ENCODE peak calls at places on chromosome 5, in ten cellular contexts. A is GM03348; H is cardiac muscle cell; K is stimulated activated CD4-positive, alpha-beta T cell treated with anti-CD3 and anti-CD28 coated beads, TNF-alpha, amount 100 ng/mL, for 48 hours; E is tibial artery; W is KG1; B is GM20000; F is activated T-helper 1 cell treated with anti-CD3 and anti-CD28 coated beads, Interleukin-2, amount 50 U/mL, for 16 hours; S is mucosa of gallbladder; D is RPMI7951. L is an unnamed sample.

GRCh38 chr5:122705876-122706275 is 69.0 kb upstream of the SNX2 start:
- DNase-seq in A (no peak), H (peak), K (no peak), E (no peak), W (no peak), B (no peak), F (no peak), S (no peak), D (no peak), L (no peak)

GRCh38 chr5:16727937-16728336 is 111.1 kb upstream of the RETREG1 start:
- DNase-seq in A (no peak), H (no peak), K (no peak), E (peak), W (no peak), B (no peak), F (no peak), S (no peak), D (no peak), L (no peak)

GRCh38 chr5:168364151-168364661 is 72.8 kb downstream of the WWC1 start:
- DNase-seq in A (peak), H (no peak), K (no peak), E (no peak), W (no peak), B (no peak), F (no peak), S (no peak), D (peak), L (no peak)

GRCh38 chr5:147578228-147579024 is 68.6 kb upstream of the DPYSL3 start:
- DNase-seq in A (peak), H (peak), K (no peak), E (no peak), W (no peak), B (peak), F (no peak), S (no peak), D (peak), L (no peak)

GRCh38 chr5:179194201-179194910 is 134.2 kb downstream of the ZNF354C start:
- DNase-seq in A (no peak), H (no peak), K (no peak), E (no peak), W (no peak), B (no peak), F (no peak), S (no peak), D (no peak), L (no peak)

GRCh38 chr5:177133119-177133844 is at the start of gene NSD1:
- DNase-seq in A (peak), H (peak), K (peak), E (peak), W (peak), B (peak), F (peak), S (peak), D (peak), L (peak)

GRCh38 chr5:132662925-132663770 is 5.2 kb downstream of the IL13 start:
- DNase-seq in A (peak), H (peak), K (peak), E (no peak), W (no peak), B (peak), F (no peak), S (no peak), D (no peak), L (no peak)

GRCh38 chr5:68272289-68272688 is 56.7 kb downstream of the PIK3R1 start:
- DNase-seq in A (no peak), H (peak), K (no peak), E (no peak), W (no peak), B (no peak), F (no peak), S (no peak), D (no peak), L (no peak)

GRCh38 chr5:111742595-111742994 is 14.4 kb downstream of the NREP start:
- DNase-seq in A (peak), H (peak), K (no peak), E (no peak), W (no peak), B (no peak), F (no peak), S (no peak), D (peak), L (no peak)

GRCh38 chr5:148858106-148858505 is 31.7 kb downstream of the ADRB2 start:
- DNase-seq in A (peak), H (no peak), K (no peak), E (no peak), W (no peak), B (no peak), F (no peak), S (no peak), D (no peak), L (no peak)

GRCh38 chr5:55051357-55051756 is 27.3 kb downstream of the GZMK start:
- DNase-seq in A (no peak), H (no peak), K (no peak), E (no peak), W (no peak), B (no peak), F (no peak), S (no peak), D (no peak), L (no peak)

GRCh38 chr5:174315871-174316270 is 270.4 kb downstream of the NSG2 start:
- DNase-seq in A (no peak), H (no peak), K (no peak), E (no peak), W (no peak), B (no peak), F (no peak), S (no peak), D (no peak), L (no peak)

GRCh38 chr5:3432135-3432534 is 163.5 kb upstream of the IRX1 start:
- DNase-seq in A (no peak), H (no peak), K (no peak), E (no peak), W (no peak), B (no peak), F (no peak), S (no peak), D (no peak), L (no peak)

GRCh38 chr5:41339339-41339738 is 126.0 kb upstream of the C6 start:
- DNase-seq in A (no peak), H (no peak), K (no peak), E (no peak), W (no peak), B (no peak), F (no peak), S (no peak), D (no peak), L (no peak)

GRCh38 chr5:75363111-75363510 is 26.1 kb downstream of the HMGCR start:
- DNase-seq in A (no peak), H (no peak), K (no peak), E (no peak), W (no peak), B (no peak), F (no peak), S (no peak), D (no peak), L (no peak)

GRCh38 chr5:176647870-176648466 is 684 bp downstream of the TSPAN17 start:
- DNase-seq in A (peak), H (peak), K (no peak), E (peak), W (no peak), B (no peak), F (no peak), S (peak), D (no peak), L (no peak)

GRCh38 chr5:35114698-35115097 is 66.9 kb upstream of the AGXT2 start:
- DNase-seq in A (no peak), H (no peak), K (no peak), E (no peak), W (no peak), B (no peak), F (no peak), S (no peak), D (no peak), L (no peak)

GRCh38 chr5:41128291-41128690 is 57.1 kb upstream of the MROH2B start:
- DNase-seq in A (no peak), H (no peak), K (no peak), E (no peak), W (no peak), B (no peak), F (no peak), S (no peak), D (no peak), L (no peak)

GRCh38 chr5:180684623-180685161 is 35.3 kb upstream of the FLT4 start:
- DNase-seq in A (no peak), H (no peak), K (no peak), E (no peak), W (no peak), B (no peak), F (no peak), S (no peak), D (no peak), L (no peak)

GRCh38 chr5:132024789-132025402 is 13.4 kb upstream of the ACSL6 start:
- DNase-seq in A (no peak), H (no peak), K (no peak), E (no peak), W (no peak), B (peak), F (no peak), S (no peak), D (no peak), L (no peak)

GRCh38 chr5:153352685-153353219 is 137.7 kb upstream of the GRIA1 start:
- DNase-seq in A (no peak), H (no peak), K (peak), E (no peak), W (no peak), B (peak), F (peak), S (no peak), D (no peak), L (peak)

GRCh38 chr5:180141068-180141660 is 67.8 kb downstream of the RASGEF1C start:
- DNase-seq in A (no peak), H (no peak), K (no peak), E (no peak), W (no peak), B (no peak), F (no peak), S (no peak), D (no peak), L (no peak)

GRCh38 chr5:2148312-2149195 is 265.8 kb upstream of the IRX4 start:
- DNase-seq in A (no peak), H (no peak), K (no peak), E (no peak), W (no peak), B (no peak), F (no peak), S (no peak), D (no peak), L (no peak)

GRCh38 chr5:126707080-126707479 is 69.9 kb upstream of the LMNB1 start:
- DNase-seq in A (no peak), H (no peak), K (no peak), E (no peak), W (no peak), B (no peak), F (no peak), S (no peak), D (no peak), L (no peak)

GRCh38 chr5:139190125-139190524 is 8.0 kb downstream of the SIL1 start:
- DNase-seq in A (peak), H (peak), K (no peak), E (no peak), W (no peak), B (no peak), F (no peak), S (no peak), D (no peak), L (no peak)

GRCh38 chr5:87151547-87151946 is 116.1 kb upstream of the RASA1 start:
- DNase-seq in A (peak), H (peak), K (no peak), E (no peak), W (no peak), B (no peak), F (no peak), S (no peak), D (peak), L (no peak)